ENCODE peak calls at places on chromosomes 13 and 19, in eight cellular contexts. O is GM23338, A is activated T-helper 1 cell treated with Interleukin-2 at 50 U/mL for 16 hours, B is fibroblast of the aortic adventitia, D is WTC11, E is left colon, T is nucleus accumbens, P is left lung. F is an unnamed sample.

GRCh38 chr19:12834418-12834943 is at the start of gene RTBDN:
- DNase-seq in A (no peak), T (no peak), O (peak), E (no peak), B (no peak), P (no peak), D (peak), F (no peak)

GRCh38 chr13:27922974-27923612 is 3.3 kb downstream of the PDX1 start:
- DNase-seq in T (no peak), E (no peak), P (no peak), D (peak), A (no peak), B (no peak), O (peak), F (no peak)

GRCh38 chr13:76803831-76804230 is 82.4 kb downstream of the KCTD12 start:
- DNase-seq in E (no peak), T (no peak), P (no peak), B (no peak), A (no peak), D (no peak), O (no peak), F (no peak)

GRCh38 chr19:38401148-38401547 is 1.7 kb upstream of the FAM98C start:
- DNase-seq in O (peak), P (no peak), E (no peak), A (no peak), T (no peak), D (no peak), B (no peak), F (no peak)

GRCh38 chr13:39036212-39036611 is 1.7 kb downstream of the PROSER1 start:
- DNase-seq in T (no peak), E (no peak), D (no peak), O (peak), B (peak), A (no peak), P (no peak), F (no peak)

GRCh38 chr19:38047048-38047435 is 140.0 kb downstream of the SIPA1L3 start:
- DNase-seq in E (no peak), B (no peak), T (no peak), D (no peak), P (no peak), A (no peak), O (no peak), F (no peak)

GRCh38 chr19:17171874-17172273 is 43.3 kb upstream of the USE1 start:
- DNase-seq in T (no peak), O (no peak), D (no peak), B (no peak), E (no peak), P (no peak), A (no peak), F (no peak)

GRCh38 chr13:113862766-113863510 is 938 bp downstream of the GAS6 start:
- DNase-seq in P (peak), D (peak), T (no peak), O (peak), B (peak), A (no peak), E (peak), F (peak)

GRCh38 chr13:100916943-100917342 is 242.3 kb upstream of the TMTC4 start:
- DNase-seq in B (no peak), P (no peak), O (no peak), D (no peak), A (no peak), E (no peak), T (no peak), F (no peak)

GRCh38 chr13:20901668-20902437 is 693 bp downstream of the XPO4 start:
- DNase-seq in B (peak), T (no peak), E (peak), D (peak), P (peak), A (no peak), O (peak), F (peak)

GRCh38 chr19:43499042-43499441 is 5.5 kb downstream of the PHLDB3 start:
- DNase-seq in P (no peak), A (no peak), O (no peak), D (no peak), B (no peak), T (no peak), E (peak), F (no peak)

GRCh38 chr19:29526730-29527499 is 1.1 kb downstream of the VSTM2B start:
- DNase-seq in A (no peak), D (peak), B (no peak), O (peak), P (no peak), E (no peak), T (no peak), F (no peak)

GRCh38 chr19:37303591-37304171 is 67.2 kb upstream of the ZNF527 start:
- DNase-seq in A (no peak), E (no peak), T (no peak), B (no peak), O (no peak), D (no peak), P (no peak), F (no peak)

GRCh38 chr13:43359536-43359935 is 336.1 kb downstream of the DNAJC15 start:
- DNase-seq in E (no peak), P (no peak), T (no peak), B (no peak), A (no peak), D (no peak), O (peak), F (no peak)

GRCh38 chr13:36920612-36921185 is 661 bp upstream of the SMAD9 start:
- DNase-seq in A (no peak), E (no peak), P (no peak), O (peak), D (no peak), B (no peak), T (no peak), F (peak)

GRCh38 chr13:61170791-61171330 is 244.8 kb downstream of the PCDH20 start:
- DNase-seq in T (no peak), O (no peak), A (no peak), D (no peak), P (no peak), B (no peak), E (no peak), F (no peak)

GRCh38 chr13:96003304-96003703 is 49.9 kb downstream of the UGGT2 start:
- DNase-seq in B (peak), T (no peak), E (no peak), O (peak), P (no peak), D (no peak), A (no peak), F (no peak)

GRCh38 chr13:98267080-98267912 is 90.2 kb upstream of the RNF113B start:
- DNase-seq in A (no peak), D (no peak), B (no peak), T (no peak), E (peak), P (no peak), O (no peak), F (peak)

GRCh38 chr13:22642088-22642487 is 538.7 kb upstream of the SGCG start:
- DNase-seq in B (no peak), E (no peak), P (peak), A (no peak), D (no peak), O (no peak), T (no peak), F (no peak)

GRCh38 chr19:58559275-58560006 is 1.0 kb upstream of the UBE2M start:
- DNase-seq in E (peak), A (no peak), T (no peak), D (peak), P (peak), B (peak), O (peak), F (peak)

GRCh38 chr19:46392252-46392801 is 21.0 kb downstream of the CCDC8 start:
- DNase-seq in E (no peak), P (peak), A (no peak), B (peak), D (no peak), O (no peak), T (no peak), F (no peak)

GRCh38 chr19:13150919-13151604 is 851 bp downstream of the IER2 start:
- DNase-seq in D (no peak), O (no peak), T (no peak), A (no peak), P (peak), B (no peak), E (no peak), F (peak)

GRCh38 chr13:95643471-95643813 is 1.1 kb downstream of the DZIP1 start:
- DNase-seq in D (no peak), P (no peak), B (peak), O (peak), E (no peak), A (no peak), T (no peak), F (no peak)

GRCh38 chr19:29255912-29256311 is 43.0 kb upstream of the UQCRFS1 start:
- DNase-seq in A (no peak), E (no peak), B (no peak), P (no peak), O (no peak), T (no peak), D (no peak), F (no peak)

GRCh38 chr19:3881272-3882040 is 971 bp downstream of the ATCAY start:
- DNase-seq in T (no peak), E (no peak), O (peak), P (no peak), B (no peak), A (no peak), D (peak), F (no peak)

GRCh38 chr13:41099986-41100385 is 32.6 kb downstream of the KBTBD6 start:
- DNase-seq in O (no peak), B (no peak), E (no peak), A (no peak), P (no peak), T (no peak), D (no peak), F (no peak)

GRCh38 chr13:50401721-50402510 is 386.7 kb downstream of the KCNRG start:
- DNase-seq in D (no peak), T (no peak), O (no peak), A (no peak), E (no peak), B (peak), P (no peak), F (no peak)

GRCh38 chr13:21934309-21934708 is 263.4 kb downstream of the FGF9 start:
- DNase-seq in B (no peak), D (no peak), E (no peak), O (no peak), A (no peak), P (no peak), T (no peak), F (peak)

GRCh38 chr19:7115721-7116120 is 46.2 kb downstream of the ZNF557 start:
- DNase-seq in D (no peak), P (no peak), E (no peak), O (no peak), T (peak), A (no peak), B (no peak), F (no peak)

GRCh38 chr19:46495789-46496099 is at the start of gene PNMA8B:
- DNase-seq in A (no peak), O (peak), D (peak), T (peak), B (peak), P (peak), E (peak), F (peak)

GRCh38 chr19:48833977-48834376 is 2.3 kb downstream of the HSD17B14 start:
- DNase-seq in P (no peak), A (no peak), B (no peak), D (no peak), E (no peak), T (no peak), O (peak), F (no peak)

GRCh38 chr13:73399347-73400216 is 340.8 kb downstream of the KLF5 start:
- DNase-seq in A (no peak), O (peak), T (no peak), B (no peak), E (peak), P (no peak), D (no peak), F (no peak)

GRCh38 chr19:4556574-4557185 is 2.8 kb downstream of the SEMA6B start:
- DNase-seq in E (peak), O (peak), P (no peak), B (no peak), D (peak), T (no peak), A (no peak), F (no peak)

GRCh38 chr19:47109541-47110375 is 3.8 kb downstream of the ZC3H4 start:
- DNase-seq in T (no peak), O (peak), E (no peak), A (no peak), B (peak), D (no peak), P (peak), F (no peak)

GRCh38 chr19:9018163-9018875 is 8.1 kb upstream of the MUC16 start:
- DNase-seq in A (no peak), O (no peak), E (no peak), P (no peak), D (no peak), T (no peak), B (no peak), F (no peak)

GRCh38 chr19:6668696-6669095 is 1.3 kb downstream of the TNFSF14 start:
- DNase-seq in P (no peak), B (no peak), A (no peak), E (no peak), T (no peak), D (no peak), O (no peak), F (no peak)

GRCh38 chr13:22235285-22235949 is 564.5 kb downstream of the FGF9 start:
- DNase-seq in B (no peak), O (peak), E (no peak), T (no peak), A (no peak), D (no peak), P (no peak), F (no peak)

GRCh38 chr19:34482380-34483250 is 1.1 kb downstream of the WTIP start:
- DNase-seq in O (peak), T (no peak), B (peak), P (peak), E (no peak), D (peak), A (no peak), F (peak)

F was measured in thyroid gland.